ENCODE peak calls at places on chromosomes 1 and 21, in five cellular contexts. One of them, this sample, is unnamed.

GRCh38 chr1:27293915-27294314 is 28.0 kb upstream of the TMEM222 start:
- DNase-seq in H1: no peak
- DNase-seq in GM12878: no peak
- DNase-seq in HepG2: no peak
- DNase-seq in K562: no peak
- DNase-seq in this sample: no peak

GRCh38 chr21:27359141-27359540 is 392.3 kb upstream of the ADAMTS5 start:
- DNase-seq in HepG2: no peak
- DNase-seq in K562: no peak
- DNase-seq in H1: no peak
- DNase-seq in GM12878: no peak
- DNase-seq in this sample: no peak

GRCh38 chr1:194267021-194267420 is 1080.6 kb upstream of the B3GALT2 start:
- DNase-seq in K562: no peak
- DNase-seq in GM12878: no peak
- DNase-seq in H1: no peak
- DNase-seq in HepG2: no peak
- DNase-seq in this sample: no peak

GRCh38 chr1:156259805-156260204 is 11.9 kb upstream of the PAQR6 start:
- DNase-seq in H1: no peak
- DNase-seq in HepG2: no peak
- DNase-seq in K562: no peak
- DNase-seq in GM12878: no peak
- DNase-seq in this sample: no peak

GRCh38 chr1:27481994-27482620 is 7.9 kb downstream of the WASF2 start:
- DNase-seq in GM12878: no peak
- DNase-seq in K562: no peak
- DNase-seq in H1: no peak
- DNase-seq in HepG2: no peak
- DNase-seq in this sample: no peak

GRCh38 chr1:165900576-165901380 is 73.4 kb downstream of the UCK2 start:
- DNase-seq in HepG2: peak
- DNase-seq in H1: no peak
- DNase-seq in GM12878: no peak
- DNase-seq in K562: no peak
- DNase-seq in this sample: no peak

GRCh38 chr1:1942753-1943656 is 23.9 kb upstream of the TMEM52 start:
- DNase-seq in H1: no peak
- DNase-seq in HepG2: peak
- DNase-seq in K562: no peak
- DNase-seq in GM12878: no peak
- DNase-seq in this sample: no peak

GRCh38 chr1:30525631-30525979 is 197.8 kb downstream of the MATN1 start:
- DNase-seq in H1: peak
- DNase-seq in GM12878: no peak
- DNase-seq in K562: no peak
- DNase-seq in HepG2: no peak
- DNase-seq in this sample: no peak

GRCh38 chr1:54934869-54935268 is 45.6 kb upstream of the TMEM61 start:
- DNase-seq in H1: no peak
- DNase-seq in GM12878: no peak
- DNase-seq in HepG2: peak
- DNase-seq in K562: no peak
- DNase-seq in this sample: no peak

GRCh38 chr21:44965251-44966022 is 25.6 kb downstream of the SLX9 start:
- DNase-seq in H1: no peak
- DNase-seq in GM12878: no peak
- DNase-seq in K562: no peak
- DNase-seq in HepG2: no peak
- DNase-seq in this sample: no peak

GRCh38 chr1:213127074-213127473 is 76.0 kb downstream of the RPS6KC1 start:
- DNase-seq in K562: no peak
- DNase-seq in GM12878: no peak
- DNase-seq in HepG2: no peak
- DNase-seq in H1: no peak
- DNase-seq in this sample: no peak

GRCh38 chr21:45365608-45366241 is 39.2 kb upstream of the COL18A1 start:
- DNase-seq in H1: no peak
- DNase-seq in K562: no peak
- DNase-seq in HepG2: peak
- DNase-seq in GM12878: no peak
- DNase-seq in this sample: peak

GRCh38 chr1:167832693-167833092 is 81.2 kb downstream of the ADCY10 start:
- DNase-seq in H1: peak
- DNase-seq in HepG2: no peak
- DNase-seq in K562: peak
- DNase-seq in GM12878: no peak
- DNase-seq in this sample: no peak

GRCh38 chr1:229599218-229599812 is 26.6 kb downstream of the TAF5L start:
- DNase-seq in H1: no peak
- DNase-seq in K562: no peak
- DNase-seq in GM12878: no peak
- DNase-seq in HepG2: no peak
- DNase-seq in this sample: no peak

GRCh38 chr1:206833131-206833530 is 32.3 kb upstream of the IL20 start:
- DNase-seq in K562: no peak
- DNase-seq in HepG2: no peak
- DNase-seq in H1: no peak
- DNase-seq in GM12878: no peak
- DNase-seq in this sample: no peak

GRCh38 chr1:24702511-24703293 is 42.5 kb upstream of the CLIC4 start:
- DNase-seq in H1: no peak
- DNase-seq in K562: no peak
- DNase-seq in GM12878: no peak
- DNase-seq in HepG2: peak
- DNase-seq in this sample: no peak

GRCh38 chr1:31421404-31422040 is 8.5 kb downstream of the SERINC2 start:
- DNase-seq in H1: peak
- DNase-seq in K562: no peak
- DNase-seq in GM12878: no peak
- DNase-seq in HepG2: no peak
- DNase-seq in this sample: no peak

GRCh38 chr1:226814751-226815496 is 55.5 kb upstream of the PSEN2 start:
- DNase-seq in K562: no peak
- DNase-seq in H1: no peak
- DNase-seq in GM12878: no peak
- DNase-seq in HepG2: no peak
- DNase-seq in this sample: peak

GRCh38 chr1:36257375-36257767 is 33.1 kb downstream of the THRAP3 start:
- DNase-seq in HepG2: peak
- DNase-seq in H1: no peak
- DNase-seq in GM12878: no peak
- DNase-seq in K562: peak
- DNase-seq in this sample: no peak

GRCh38 chr1:36258960-36259344 is 34.7 kb downstream of the THRAP3 start:
- DNase-seq in GM12878: no peak
- DNase-seq in K562: no peak
- DNase-seq in H1: no peak
- DNase-seq in HepG2: no peak
- DNase-seq in this sample: no peak

GRCh38 chr1:36251794-36252481 is 27.7 kb downstream of the THRAP3 start:
- DNase-seq in K562: no peak
- DNase-seq in HepG2: no peak
- DNase-seq in GM12878: no peak
- DNase-seq in H1: no peak
- DNase-seq in this sample: no peak

GRCh38 chr1:36253463-36253862 is 29.2 kb downstream of the THRAP3 start:
- DNase-seq in H1: no peak
- DNase-seq in K562: no peak
- DNase-seq in GM12878: no peak
- DNase-seq in HepG2: no peak
- DNase-seq in this sample: no peak

DNA sequence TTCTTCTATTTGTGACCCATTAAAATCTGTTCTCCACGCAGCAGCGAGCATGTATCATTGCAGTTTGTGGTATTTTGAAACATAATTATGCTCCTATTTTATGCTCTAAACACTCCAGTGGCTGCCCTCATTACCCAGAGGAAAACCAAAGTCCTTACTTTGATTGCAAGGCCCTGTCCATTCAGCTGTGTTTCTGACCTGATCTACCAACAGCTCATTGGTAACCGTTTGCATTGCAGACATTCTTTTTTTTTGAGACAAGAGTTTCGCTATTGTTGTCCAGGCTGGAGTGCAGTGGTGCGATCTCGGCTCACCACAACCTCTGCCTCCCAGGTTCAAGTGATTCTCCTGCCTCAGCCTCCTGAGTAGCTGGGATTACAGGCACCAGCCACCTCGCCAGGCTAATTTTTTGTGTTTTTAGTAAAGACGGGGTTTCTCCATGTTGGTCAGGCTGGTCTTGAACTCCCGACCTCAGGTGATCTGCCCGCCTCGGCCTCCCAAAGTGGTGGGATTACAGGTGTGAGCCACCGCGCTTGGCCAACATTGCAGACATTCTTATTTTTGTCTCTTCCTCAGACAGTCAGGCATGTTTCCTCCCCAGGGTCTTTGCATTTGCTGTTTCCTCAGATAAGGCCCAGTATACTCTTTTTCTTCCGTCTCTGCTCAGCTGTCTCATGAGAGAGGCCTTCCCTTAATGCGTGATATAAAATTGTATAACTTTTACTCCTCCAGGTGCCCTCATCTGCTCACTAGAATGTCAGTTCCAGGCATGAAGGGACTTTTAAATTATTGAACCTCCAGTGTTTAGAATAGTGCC is 32.5 kb downstream of the THRAP3 start:
- DNase-seq in GM12878: no peak
- DNase-seq in H1: no peak
- DNase-seq in K562: no peak
- DNase-seq in HepG2: no peak
- DNase-seq in this sample: no peak
- TF ChIP-seq SRF in GM12878: no peak
- TF ChIP-seq SRF in H1: no peak
- TF ChIP-seq SRF in K562: no peak
- TF ChIP-seq SRF in HepG2: no peak
- TF ChIP-seq SRF in this sample: no peak

GRCh38 chr1:32650157-32650751 is at the start of gene ZBTB8OS:
- DNase-seq in GM12878: peak
- DNase-seq in HepG2: peak
- DNase-seq in K562: peak
- DNase-seq in H1: peak
- DNase-seq in this sample: peak
- TF ChIP-seq POLR2AphosphoS5 in GM12878: peak
- TF ChIP-seq POLR2AphosphoS5 in HepG2: peak
- TF ChIP-seq POLR2AphosphoS5 in K562: peak
- TF ChIP-seq POLR2AphosphoS5 in H1: peak
- TF ChIP-seq POLR2AphosphoS5 in this sample: peak

GRCh38 chr21:42123509-42123908 is 52.4 kb downstream of the UMODL1 start:
- DNase-seq in K562: no peak
- DNase-seq in HepG2: no peak
- DNase-seq in H1: no peak
- DNase-seq in GM12878: no peak
- DNase-seq in this sample: no peak
- TF ChIP-seq SRF in K562: no peak
- TF ChIP-seq SRF in HepG2: no peak
- TF ChIP-seq SRF in H1: no peak
- TF ChIP-seq SRF in GM12878: no peak
- TF ChIP-seq SRF in this sample: no peak

DNA sequence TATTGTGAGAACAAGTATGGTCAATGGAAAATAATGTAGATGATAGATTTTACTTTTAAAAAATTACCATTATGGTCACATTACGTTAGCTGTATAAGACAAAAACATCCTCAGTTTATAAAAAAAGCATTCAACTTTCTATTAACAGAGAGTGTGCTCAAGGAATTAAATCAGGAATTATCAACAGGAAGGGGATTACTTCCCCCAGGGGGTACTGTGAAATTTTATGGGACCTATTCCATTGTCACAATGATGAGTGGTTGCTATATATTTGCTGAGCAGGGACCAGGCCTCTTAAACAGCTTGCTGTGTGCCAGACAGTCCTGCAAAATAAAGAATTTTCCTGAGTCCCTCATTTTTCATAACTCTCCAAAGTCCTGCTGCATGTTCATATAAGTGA is 21.2 kb downstream of the JAM2 start:
- DNase-seq in K562: no peak
- DNase-seq in GM12878: no peak
- DNase-seq in H1: no peak
- DNase-seq in HepG2: no peak
- DNase-seq in this sample: no peak
- TF ChIP-seq POLR2AphosphoS5 in K562: no peak
- TF ChIP-seq POLR2AphosphoS5 in GM12878: no peak
- TF ChIP-seq POLR2AphosphoS5 in H1: no peak
- TF ChIP-seq POLR2AphosphoS5 in HepG2: no peak
- TF ChIP-seq POLR2AphosphoS5 in this sample: no peak

GRCh38 chr1:58981392-58981791 is 197.5 kb upstream of the JUN start:
- DNase-seq in K562: no peak
- DNase-seq in HepG2: no peak
- DNase-seq in H1: no peak
- DNase-seq in GM12878: no peak
- DNase-seq in this sample: no peak
- TF ChIP-seq SRF in K562: no peak
- TF ChIP-seq SRF in HepG2: no peak
- TF ChIP-seq SRF in H1: no peak
- TF ChIP-seq SRF in GM12878: no peak
- TF ChIP-seq SRF in this sample: no peak

DNA sequence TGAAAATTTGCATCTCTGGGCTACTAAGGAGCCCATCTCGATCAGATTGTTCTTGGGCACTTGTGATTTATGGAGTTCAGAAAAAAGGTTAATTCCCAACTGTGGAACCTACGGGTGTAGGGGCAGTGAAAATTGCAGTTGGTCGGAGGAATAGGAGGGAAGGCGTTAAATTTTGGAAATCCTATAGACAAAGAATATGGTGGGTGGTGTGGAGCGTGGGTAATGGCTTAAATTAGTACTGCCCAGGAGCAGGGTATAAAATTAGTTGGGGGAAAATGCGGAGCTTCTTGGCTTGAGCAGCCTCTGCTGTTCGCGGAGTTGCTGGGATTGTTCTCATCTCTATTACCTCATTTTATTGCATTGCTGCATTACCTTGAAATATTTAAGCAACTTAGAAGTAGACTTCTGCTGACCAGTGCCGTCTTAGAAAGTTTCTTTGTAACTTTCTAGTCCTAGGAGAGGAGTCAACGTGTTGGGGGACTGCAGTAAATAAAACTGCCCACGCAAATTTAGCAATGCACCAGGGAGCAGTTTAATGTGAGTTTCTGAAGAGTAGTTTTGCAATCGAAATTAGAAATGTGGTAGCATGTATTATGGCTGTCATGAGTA is 514 bp downstream of the S1PR1 start:
- DNase-seq in K562: no peak
- DNase-seq in GM12878: peak
- DNase-seq in HepG2: no peak
- DNase-seq in H1: no peak
- DNase-seq in this sample: no peak
- TF ChIP-seq POLR2AphosphoS5 in K562: no peak
- TF ChIP-seq POLR2AphosphoS5 in GM12878: peak
- TF ChIP-seq POLR2AphosphoS5 in HepG2: no peak
- TF ChIP-seq POLR2AphosphoS5 in H1: no peak
- TF ChIP-seq POLR2AphosphoS5 in this sample: no peak

GRCh38 chr1:29164588-29164987 is 17.1 kb downstream of the SRSF4 start:
- DNase-seq in H1: peak
- DNase-seq in K562: no peak
- DNase-seq in HepG2: no peak
- DNase-seq in GM12878: no peak
- DNase-seq in this sample: no peak
- TF ChIP-seq SRF in H1: no peak
- TF ChIP-seq SRF in K562: no peak
- TF ChIP-seq SRF in HepG2: no peak
- TF ChIP-seq SRF in GM12878: no peak
- TF ChIP-seq SRF in this sample: no peak